ENCODE peak calls at places on chromosomes 3 and 15, in four cellular contexts. D is right cardiac atrium, F is WTC11, V is pons. T is an unnamed sample.

GRCh38 chr3:23659274-23659673 is 146.5 kb upstream of the UBE2E1 start:
- DNase-seq in D (no peak), F (no peak), V (peak; percentile 68), T (no peak)

GRCh38 chr15:78353093-78353492 is 12.9 kb downstream of the CRABP1 start:
- DNase-seq in D (no peak), F (no peak), V (no peak), T (no peak)

GRCh38 chr3:104286645-104287044 is 1080.1 kb upstream of the ALCAM start:
- DNase-seq in D (no peak), F (no peak), V (no peak), T (no peak)

GRCh38 chr3:67863869-67864268 is 209.5 kb upstream of the SUCLG2 start:
- DNase-seq in D (no peak), F (peak; percentile 15), V (no peak), T (no peak)

GRCh38 chr15:69478259-69478687 is 25.7 kb downstream of the RPLP1 start:
- DNase-seq in D (peak; percentile 78), F (peak; percentile 84), V (peak; percentile 35), T (no peak)

GRCh38 chr15:39685999-39686613 is 96.5 kb downstream of the FSIP1 start:
- DNase-seq in D (no peak), F (peak; percentile 30), V (peak; percentile 51), T (peak; percentile 32)

GRCh38 chr15:66876423-66876730 is 174.3 kb downstream of the SMAD6 start:
- DNase-seq in D (peak; percentile 55), F (peak; percentile 33), V (no peak), T (no peak)

GRCh38 chr3:27659279-27660021 is 62.7 kb downstream of the EOMES start:
- DNase-seq in D (peak; percentile 81), F (peak; percentile 69), V (peak; percentile 14), T (no peak)

GRCh38 chr3:24160424-24160823 is 215.3 kb downstream of the NR1D2 start:
- DNase-seq in D (no peak), F (peak; percentile 48), V (no peak), T (peak; percentile 10)

GRCh38 chr3:112124901-112125607 is 8.0 kb downstream of the GCSAM start:
- DNase-seq in D (no peak), F (no peak), V (no peak), T (no peak)

GRCh38 chr3:108092556-108092955 is 1.7 kb upstream of the CD47 start:
- DNase-seq in D (no peak), F (no peak), V (no peak), T (no peak)

GRCh38 chr3:27533718-27534578 is 49.8 kb upstream of the SLC4A7 start:
- DNase-seq in D (peak; percentile 70), F (peak; percentile 77), V (peak; percentile 62), T (peak; percentile 99)

GRCh38 chr15:84790676-84791075 is 26.5 kb upstream of the ALPK3 start:
- DNase-seq in D (no peak), F (no peak), V (no peak), T (no peak)

GRCh38 chr3:133280591-133280990 is 119.3 kb upstream of the BFSP2 start:
- DNase-seq in D (no peak), F (no peak), V (no peak), T (no peak)

GRCh38 chr3:86990734-86991481 is at the start of gene VGLL3:
- DNase-seq in D (peak; percentile 91), F (peak; percentile 90), V (no peak), T (peak; percentile 85)

GRCh38 chr15:72532991-72533601 is 59.0 kb downstream of the ARIH1 start:
- DNase-seq in D (no peak), F (peak; percentile 52), V (no peak), T (no peak)

GRCh38 chr3:45426161-45426560 is 37.8 kb downstream of the LARS2 start:
- DNase-seq in D (no peak), F (peak; percentile 45), V (no peak), T (no peak)

GRCh38 chr3:46988616-46989015 is 9.2 kb downstream of the NBEAL2 start:
- DNase-seq in D (peak; percentile 26), F (no peak), V (no peak), T (no peak)

GRCh38 chr3:61903931-61904657 is 342.7 kb downstream of the PTPRG start:
- DNase-seq in D (no peak), F (no peak), V (peak; percentile 61), T (peak; percentile 37)

GRCh38 chr3:127044996-127045395 is 62.1 kb downstream of the PLXNA1 start:
- DNase-seq in D (no peak), F (peak; percentile 37), V (no peak), T (no peak)

GRCh38 chr3:126704494-126705214 is 614 bp downstream of the CHCHD6 start:
- DNase-seq in D (no peak), F (no peak), V (no peak), T (peak; percentile 0)

GRCh38 chr15:74906193-74906449 is 530 bp downstream of the FAM219B start:
- DNase-seq in D (no peak), F (no peak), V (no peak), T (no peak)

GRCh38 chr3:32147509-32147908 is 41.1 kb downstream of the GPD1L start:
- DNase-seq in D (no peak), F (no peak), V (no peak), T (no peak)

GRCh38 chr15:59687831-59688230 is 1.3 kb downstream of the BNIP2 start:
- DNase-seq in D (no peak), F (no peak), V (peak; percentile 41), T (peak; percentile 20)

GRCh38 chr3:151460774-151461450 is at the start of gene IGSF10:
- DNase-seq in D (peak; percentile 81), F (peak; percentile 61), V (no peak), T (no peak)

GRCh38 chr15:72222433-72222832 is 8.6 kb downstream of the PKM start:
- DNase-seq in D (peak; percentile 73), F (no peak), V (no peak), T (peak; percentile 20)